ENCODE peak calls at places on chromosome 2, in five cellular contexts. J is kidney, H is transverse colon, X is BJ, O is body of pancreas. W is an unnamed sample.

GRCh38 chr2:181813963-181814565 is 77.5 kb upstream of the ITPRID2 start:
- DNase-seq in J (no peak), H (peak; percentile 15), X (peak; percentile 8), O (peak; percentile 34), W (peak; percentile 50)

GRCh38 chr2:120737802-120738516 is 2.3 kb downstream of the GLI2 start:
- DNase-seq in J (no peak), H (peak; percentile 45), X (no peak), O (peak; percentile 58), W (no peak)

GRCh38 chr2:57516740-57517340 is 529.8 kb upstream of the VRK2 start:
- DNase-seq in J (no peak), H (no peak), X (peak; percentile 6), O (no peak), W (peak; percentile 5)

GRCh38 chr2:201859886-201860285 is 53.5 kb downstream of the CDK15 start:
- DNase-seq in J (no peak), H (no peak), X (no peak), O (no peak), W (no peak)

GRCh38 chr2:169928463-169928864 is 101.2 kb downstream of the UBR3 start:
- DNase-seq in J (no peak), H (no peak), X (peak; percentile 13), O (no peak), W (peak; percentile 0)

GRCh38 chr2:187390891-187391290 is 57.2 kb downstream of the CALCRL start:
- DNase-seq in J (no peak), H (no peak), X (peak; percentile 67), O (no peak), W (peak; percentile 83)

GRCh38 chr2:28276076-28276618 is 116.5 kb upstream of the FOSL2 start:
- DNase-seq in J (no peak), H (no peak), X (peak; percentile 99), O (no peak), W (peak; percentile 97)

GRCh38 chr2:54522624-54523281 is 66.6 kb downstream of the SPTBN1 start:
- DNase-seq in J (peak; percentile 72), H (peak; percentile 67), X (no peak), O (peak; percentile 74), W (no peak)

GRCh38 chr2:217673555-217674088 is 329.2 kb downstream of the TNS1 start:
- DNase-seq in J (no peak), H (no peak), X (no peak), O (no peak), W (no peak)
- H3K4me3 ChIP-seq in J (no peak overlapping the region), H (no peak overlapping the region), X (no peak overlapping the region), O (no peak overlapping the region), W (no peak overlapping the region)

DNA sequence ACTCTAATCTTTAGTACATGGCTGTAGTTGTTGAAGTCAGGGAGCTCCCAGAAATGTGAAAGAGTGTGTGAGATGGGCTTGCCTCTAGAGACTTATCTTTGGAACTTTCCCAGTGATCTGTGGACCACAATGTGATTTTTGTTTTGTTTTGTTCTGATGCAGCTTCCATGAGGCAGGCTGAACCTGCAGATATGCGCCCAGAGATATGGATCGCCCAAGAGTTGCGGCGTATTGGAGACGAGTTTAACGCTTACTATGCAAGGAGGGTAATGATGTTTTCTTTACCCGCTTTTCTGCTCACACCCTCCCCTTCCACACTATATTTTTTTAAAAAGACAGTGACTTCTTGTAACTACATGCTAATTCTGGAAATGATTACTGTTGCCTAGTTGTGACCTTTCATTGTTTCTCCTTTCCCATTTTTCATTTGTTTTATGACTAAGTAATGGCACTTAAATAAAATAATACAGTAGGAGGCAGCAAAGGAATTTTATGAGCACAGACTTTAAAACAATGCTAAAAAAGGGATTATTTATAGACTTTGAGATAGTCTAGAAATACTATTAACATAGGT is 29.3 kb downstream of the BCL2L11 start:
- DNase-seq in J (no peak), H (no peak), X (no peak), O (no peak), W (no peak)
- TF ChIP-seq CTCF in J (no peak), H (no peak), X (no peak), O (no peak), W (no peak)

GRCh38 chr2:239275871-239276812 is 124.7 kb downstream of the HDAC4 start:
- DNase-seq in J (peak; percentile 86), H (peak; percentile 59), X (peak; percentile 67), O (no peak), W (no peak)

GRCh38 chr2:239274391-239275001 is 126.3 kb downstream of the HDAC4 start:
- DNase-seq in J (no peak), H (peak; percentile 36), X (no peak), O (no peak), W (no peak)

GRCh38 chr2:239273280-239274234 is 127.3 kb downstream of the HDAC4 start:
- DNase-seq in J (no peak), H (peak; percentile 25), X (no peak), O (no peak), W (no peak)

GRCh38 chr2:239276813-239277193 is 124.0 kb downstream of the HDAC4 start:
- DNase-seq in J (no peak), H (no peak), X (no peak), O (no peak), W (no peak)

DNA sequence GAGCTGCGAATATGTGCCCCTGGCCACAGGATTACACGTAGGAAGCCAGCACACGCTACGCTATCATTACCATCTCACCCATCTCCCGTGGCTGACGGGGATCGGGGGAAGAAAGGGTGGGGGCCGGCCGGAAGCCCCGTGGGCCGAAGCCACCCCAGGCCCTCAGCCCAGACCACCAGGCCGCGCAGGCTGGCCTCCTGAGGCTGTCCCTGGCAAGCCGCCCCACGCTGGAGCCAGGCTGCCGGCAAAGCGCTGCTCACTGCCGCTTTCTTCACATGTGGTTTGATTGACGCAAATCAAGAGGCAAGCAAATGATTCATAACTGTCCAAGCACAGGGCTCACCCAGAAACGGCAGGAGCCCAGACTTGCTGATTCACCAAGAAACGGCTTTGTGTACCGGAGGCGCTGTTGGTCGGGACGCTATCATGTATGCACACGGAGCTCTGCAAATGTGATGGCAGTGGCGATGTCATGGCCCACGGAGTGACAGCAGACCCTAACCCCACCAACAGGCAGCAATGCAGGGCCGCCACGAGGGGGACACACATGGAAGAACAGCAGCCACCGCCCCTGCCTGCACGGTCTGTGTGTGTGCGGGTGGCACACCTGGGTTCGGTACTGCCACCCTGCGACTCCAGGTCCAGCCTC is 125.7 kb downstream of the HDAC4 start:
- DNase-seq in J (peak; percentile 90), H (peak; percentile 72), X (peak; percentile 82), O (peak; percentile 41), W (peak; percentile 95)
- H3K4me3 ChIP-seq in J (no peak overlapping the region), H (no peak overlapping the region), X (peak overlapping the region; percentile 7), O (no peak overlapping the region), W (peak overlapping the region; percentile 36)

DNA sequence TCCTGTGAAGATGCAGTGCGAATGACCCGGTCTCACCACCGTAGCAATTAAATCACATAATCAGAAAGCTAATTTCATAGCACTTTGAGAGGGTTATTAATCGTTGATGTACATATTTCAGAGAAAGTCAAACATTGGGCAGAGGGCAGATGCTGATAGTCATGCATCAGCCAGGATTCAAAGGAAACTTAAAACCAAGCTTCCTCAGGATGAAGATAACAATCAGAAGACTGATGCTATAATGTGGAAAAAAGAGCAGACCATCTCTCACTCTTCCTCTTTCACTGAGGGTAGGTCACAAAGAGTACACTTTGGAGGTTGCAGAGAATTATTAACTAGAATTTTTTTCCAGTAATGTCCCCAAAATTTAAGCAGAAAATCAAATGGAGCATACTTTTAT is 1027.7 kb upstream of the ZEB2 start:
- DNase-seq in J (no peak), H (no peak), X (no peak), O (no peak), W (no peak)
- TF ChIP-seq CTCF in J (no peak), H (no peak), X (no peak), O (no peak), W (no peak)

GRCh38 chr2:96116879-96117533 is 635 bp upstream of the ADRA2B start:
- DNase-seq in J (peak; percentile 84), H (peak; percentile 62), X (no peak), O (peak; percentile 69), W (no peak)

GRCh38 chr2:96119389-96119751 is 3.0 kb upstream of the ADRA2B start:
- DNase-seq in J (peak; percentile 30), H (no peak), X (no peak), O (no peak), W (no peak)

GRCh38 chr2:96116424-96116878 is at the start of gene ADRA2B:
- DNase-seq in J (peak; percentile 91), H (peak; percentile 88), X (no peak), O (peak; percentile 88), W (no peak)

GRCh38 chr2:96118698-96119388 is 2.5 kb upstream of the ADRA2B start:
- DNase-seq in J (peak; percentile 55), H (no peak), X (no peak), O (no peak), W (no peak)

GRCh38 chr2:96117701-96118588 is 1.6 kb upstream of the ADRA2B start:
- DNase-seq in J (peak; percentile 65), H (no peak), X (no peak), O (no peak), W (no peak)
- H3K4me3 ChIP-seq in J (no peak overlapping the region), H (no peak overlapping the region), X (no peak overlapping the region), O (no peak overlapping the region), W (no peak overlapping the region)

GRCh38 chr2:164126960-164127359 is 391.2 kb upstream of the FIGN start:
- DNase-seq in J (no peak), H (no peak), X (no peak), O (no peak), W (no peak)
- TF ChIP-seq CTCF in J (no peak), H (no peak), X (peak; percentile 37), O (no peak), W (no peak)

DNA sequence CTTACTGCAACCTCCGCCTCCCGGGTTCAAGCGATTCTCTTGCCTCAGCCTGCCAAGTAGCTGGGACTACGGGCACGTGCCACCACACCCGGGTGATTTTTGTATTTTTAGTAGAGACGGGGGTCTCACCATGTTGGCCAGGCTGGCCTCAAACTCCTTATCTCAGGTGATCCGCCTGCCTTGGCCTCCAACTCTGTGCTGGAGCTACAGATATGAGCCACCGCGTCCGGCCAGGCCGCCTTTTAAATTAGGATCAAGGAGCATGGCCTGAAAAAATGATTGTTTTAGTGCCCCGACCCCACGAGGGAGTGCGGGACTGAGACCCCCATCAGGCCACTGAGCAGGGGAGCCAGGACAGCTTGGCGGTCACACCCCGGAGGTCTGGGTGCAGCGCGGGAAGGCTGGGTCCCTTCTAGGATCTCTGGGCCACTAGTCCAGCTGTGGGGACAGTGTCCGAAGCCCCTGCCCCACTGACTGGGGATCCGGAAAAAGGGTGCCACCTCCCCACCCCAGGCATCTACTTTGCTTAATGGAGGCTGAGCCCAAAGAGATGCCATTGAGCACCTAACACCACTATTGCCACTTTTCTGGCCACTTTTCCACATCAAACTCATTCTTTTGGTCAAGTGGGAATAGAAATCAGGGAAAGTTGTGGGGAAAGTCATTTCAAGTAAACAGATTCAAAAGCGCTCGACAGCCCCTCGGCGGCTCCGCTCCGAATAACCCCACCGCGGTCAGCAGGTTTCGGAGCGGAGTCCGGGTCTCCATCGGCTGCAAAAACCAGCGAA is 19.7 kb upstream of the DNMT3A start:
- DNase-seq in J (no peak), H (no peak), X (no peak), O (no peak), W (no peak)
- H3K4me3 ChIP-seq in J (peak overlapping the region; percentile 72), H (no peak overlapping the region), X (peak overlapping the region; percentile 16), O (no peak overlapping the region), W (peak overlapping the region; percentile 26)

W was measured in AG04449.